ENCODE peak calls at places on chromosomes 5 and 9, in four cellular contexts. F is activated CD4-positive, alpha-beta memory T cell treated with anti-CD3 and anti-CD28 coated beads, Interleukin-2, amount 10 ng/mL, durations not matched to agents 7 days and 5 days; Z is central memory CD4-positive, alpha-beta T cell; W is HTR-8/SVneo. P is an unnamed sample.
A peak's percentile ranks its signal among the peaks of the same experiment; 100 is the strongest.

GRCh38 chr9:4486176-4486575 is 4.1 kb upstream of the SLC1A1 start:
- DNase-seq in F (no peak), W (no peak), Z (no peak), P (no peak)

GRCh38 chr9:12923472-12924009 is 148.7 kb downstream of the LURAP1L start:
- DNase-seq in F (no peak), Z (no peak), W (no peak), P (no peak)

GRCh38 chr9:115117999-115118470 is at the start of gene TNC:
- DNase-seq in Z (no peak), W (peak; percentile 28), F (no peak), P (peak; percentile 29)

GRCh38 chr5:169581580-169582227 is 1.9 kb upstream of the SPDL1 start:
- DNase-seq in W (peak; percentile 43), Z (peak; percentile 33), F (peak; percentile 67), P (no peak)

GRCh38 chr9:126763130-126763764 is 41.6 kb upstream of the ZBTB43 start:
- DNase-seq in Z (no peak), W (peak; percentile 29), F (no peak), P (no peak)

GRCh38 chr9:22216730-22217160 is 207.6 kb upstream of the CDKN2B start:
- DNase-seq in F (no peak), Z (no peak), W (no peak), P (no peak)

GRCh38 chr5:15243301-15244020 is 256.5 kb upstream of the FBXL7 start:
- DNase-seq in F (no peak), W (no peak), Z (no peak), P (no peak)

GRCh38 chr5:90365328-90365727 is 44.2 kb downstream of the CETN3 start:
- DNase-seq in W (no peak), F (no peak), Z (no peak), P (no peak)

GRCh38 chr5:89946514-89946913 is 463.0 kb downstream of the CETN3 start:
- DNase-seq in Z (no peak), W (no peak), F (no peak), P (no peak)